ENCODE peak calls at places on chromosomes 7 and 10, in ten cellular contexts. N, Z, Q, B, R, F, O, L, U and C are unnamed samples.

GRCh38 chr10:69654376-69654775 is 24.3 kb downstream of the FAM241B start:
- DNase-seq in N (no peak), Z (no peak), Q (no peak), B (no peak), R (no peak), F (no peak), O (no peak), L (no peak), U (no peak), C (no peak)

GRCh38 chr7:94050046-94050445 is 45.9 kb upstream of the BET1 start:
- DNase-seq in N (no peak), Z (peak), Q (no peak), B (no peak), R (no peak), F (no peak), O (no peak), L (no peak), U (no peak), C (no peak)

GRCh38 chr7:151081170-151082101 is 827 bp upstream of the FASTK start:
- DNase-seq in N (no peak), Z (no peak), Q (peak), B (no peak), R (peak), F (peak), O (no peak), L (peak), U (peak), C (no peak)

GRCh38 chr7:258476-259190 is 31.3 kb upstream of the FOXL3 start:
- DNase-seq in N (no peak), Z (no peak), Q (peak), B (no peak), R (no peak), F (no peak), O (no peak), L (peak), U (no peak), C (no peak)

GRCh38 chr7:75905785-75906604 is 9.0 kb upstream of the POR start:
- DNase-seq in N (no peak), Z (peak), Q (peak), B (peak), R (peak), F (peak), O (peak), L (peak), U (peak), C (peak)

GRCh38 chr7:93315896-93316295 is 83.7 kb downstream of the VPS50 start:
- DNase-seq in N (no peak), Z (no peak), Q (no peak), B (no peak), R (no peak), F (no peak), O (no peak), L (no peak), U (no peak), C (peak)

GRCh38 chr10:119198438-119198837 is 8.9 kb upstream of the GRK5 start:
- DNase-seq in N (no peak), Z (no peak), Q (no peak), B (no peak), R (no peak), F (peak), O (no peak), L (no peak), U (no peak), C (no peak)

GRCh38 chr7:74294191-74294998 is 5.2 kb downstream of the CLIP2 start:
- DNase-seq in N (no peak), Z (no peak), Q (no peak), B (no peak), R (no peak), F (peak), O (peak), L (no peak), U (no peak), C (peak)

GRCh38 chr10:92068900-92069299 is 145.3 kb downstream of the BTAF1 start:
- DNase-seq in N (no peak), Z (no peak), Q (no peak), B (no peak), R (no peak), F (peak), O (no peak), L (no peak), U (no peak), C (no peak)

GRCh38 chr7:133510326-133511055 is 257.6 kb downstream of the EXOC4 start:
- DNase-seq in N (no peak), Z (no peak), Q (no peak), B (no peak), R (peak), F (peak), O (no peak), L (no peak), U (no peak), C (peak)

GRCh38 chr10:75086278-75086934 is 25.1 kb upstream of the SAMD8 start:
- DNase-seq in N (no peak), Z (no peak), Q (no peak), B (no peak), R (no peak), F (no peak), O (no peak), L (no peak), U (no peak), C (no peak)

GRCh38 chr10:119190353-119190752 is 11.7 kb upstream of the PRDX3 start:
- DNase-seq in N (peak), Z (no peak), Q (no peak), B (peak), R (peak), F (peak), O (no peak), L (no peak), U (no peak), C (peak)

GRCh38 chr7:44064791-44065430 is 456 bp downstream of the PGAM2 start:
- DNase-seq in N (no peak), Z (peak), Q (no peak), B (no peak), R (no peak), F (no peak), O (no peak), L (peak), U (no peak), C (no peak)

GRCh38 chr10:89532476-89532875 is 2.9 kb downstream of the SLC16A12 start:
- DNase-seq in N (no peak), Z (no peak), Q (no peak), B (no peak), R (no peak), F (peak), O (no peak), L (no peak), U (no peak), C (no peak)

GRCh38 chr7:5636914-5637313 is 144.5 kb downstream of the RNF216 start:
- DNase-seq in N (peak), Z (peak), Q (peak), B (peak), R (no peak), F (peak), O (peak), L (peak), U (no peak), C (peak)

GRCh38 chr7:153400735-153401593 is 641.4 kb downstream of the ACTR3B start:
- DNase-seq in N (no peak), Z (no peak), Q (no peak), B (no peak), R (no peak), F (no peak), O (no peak), L (no peak), U (no peak), C (no peak)

DNA sequence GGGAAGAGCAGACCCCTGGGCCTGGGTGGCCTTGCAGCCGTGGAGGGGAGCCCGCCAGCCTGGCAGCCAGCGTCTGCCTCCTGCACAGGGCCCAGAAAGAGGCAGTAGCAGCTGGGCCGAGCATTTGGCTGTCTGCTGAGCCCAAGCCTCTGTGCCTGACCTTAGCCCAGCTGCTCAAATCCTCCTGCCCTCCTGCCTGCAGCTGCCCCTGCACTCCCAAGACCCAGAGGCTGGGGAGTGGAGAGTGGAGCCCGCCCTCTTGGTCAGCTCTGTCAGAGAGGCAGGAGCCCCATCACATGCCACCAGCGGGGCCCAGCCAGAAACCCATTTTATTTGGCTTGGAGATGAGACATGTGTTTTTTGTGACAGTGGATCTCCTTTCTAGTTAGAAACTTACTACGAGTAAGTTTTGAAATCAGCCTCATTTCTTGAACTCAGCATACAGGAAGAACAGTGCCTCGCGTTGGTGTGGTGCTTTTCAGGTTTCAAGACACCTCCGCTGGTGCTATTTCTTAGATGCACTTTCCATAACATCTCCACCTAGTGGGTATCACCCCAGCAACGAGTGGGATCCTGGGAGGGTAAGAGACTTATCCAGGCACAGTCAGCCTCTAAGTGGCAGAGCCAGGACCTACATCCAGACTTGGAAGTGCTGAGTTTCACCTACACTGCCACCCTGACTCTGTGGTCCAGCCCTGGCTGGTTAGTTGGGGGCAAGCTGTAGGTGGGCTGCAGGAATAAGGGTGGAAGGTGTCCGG is 477.1 kb downstream of the RPS24 start:
- DNase-seq in N (no peak), Z (peak), Q (no peak), B (no peak), R (peak), F (no peak), O (no peak), L (peak), U (no peak), C (no peak)
- TF ChIP-seq CTCF in N (no peak), Z (no peak), Q (no peak), B (no peak), R (no peak), F (no peak), O (no peak), L (no peak), U (no peak), C (no peak)

GRCh38 chr7:22357311-22358175 is 589 bp upstream of the RAPGEF5 start:
- DNase-seq in N (peak), Z (no peak), Q (peak), B (no peak), R (peak), F (no peak), O (no peak), L (no peak), U (no peak), C (no peak)
- H3K4me3 ChIP-seq in N (peak), Z (peak), Q (no peak), B (peak), R (peak), F (no peak), O (peak), L (peak), U (peak), C (peak)

DNA sequence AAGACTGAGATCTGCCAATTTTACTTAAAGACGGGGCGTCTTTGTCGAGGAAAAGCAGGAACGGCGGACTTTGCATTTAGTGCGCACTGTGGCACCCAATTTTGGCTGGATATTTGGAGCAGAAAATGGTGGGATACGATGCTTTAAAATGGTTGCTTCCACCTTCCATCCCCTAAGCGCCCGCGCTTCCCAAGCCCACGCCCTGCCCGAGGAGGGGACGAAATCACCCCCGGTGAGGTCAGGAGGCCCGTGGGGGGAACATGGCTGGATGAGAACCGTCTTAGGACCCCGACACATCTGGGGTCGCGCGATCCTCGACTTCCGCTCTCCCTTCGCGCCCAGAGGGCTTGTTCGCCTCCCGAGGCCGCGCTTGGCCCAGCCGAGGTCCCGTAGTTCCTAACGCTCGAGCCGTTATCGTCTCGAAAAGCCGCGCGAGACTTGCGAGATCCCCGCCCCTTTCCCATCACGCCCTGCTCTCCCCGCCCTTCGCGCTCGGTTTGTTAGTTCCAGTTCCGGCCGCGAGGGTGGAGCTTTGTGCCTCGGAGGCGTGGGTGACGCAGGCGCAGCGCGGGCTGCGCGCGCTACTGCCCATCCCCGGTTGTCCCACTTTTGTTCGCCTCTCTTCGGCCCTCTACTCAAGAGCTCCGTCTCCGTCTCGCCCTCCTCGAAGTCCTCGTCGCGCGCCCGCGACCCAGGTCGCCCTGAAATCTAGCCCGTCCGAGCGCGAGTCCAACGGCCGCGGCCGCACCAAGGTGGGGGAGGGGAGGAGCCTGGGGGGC is at the start of gene SRRT:
- DNase-seq in N (peak), Z (peak), Q (peak), B (peak), R (peak), F (peak), O (peak), L (peak), U (peak), C (peak)
- TF ChIP-seq CTCF in N (peak), Z (peak), Q (peak), B (peak), R (peak), F (peak), O (peak), L (peak), U (peak), C (peak)

DNA sequence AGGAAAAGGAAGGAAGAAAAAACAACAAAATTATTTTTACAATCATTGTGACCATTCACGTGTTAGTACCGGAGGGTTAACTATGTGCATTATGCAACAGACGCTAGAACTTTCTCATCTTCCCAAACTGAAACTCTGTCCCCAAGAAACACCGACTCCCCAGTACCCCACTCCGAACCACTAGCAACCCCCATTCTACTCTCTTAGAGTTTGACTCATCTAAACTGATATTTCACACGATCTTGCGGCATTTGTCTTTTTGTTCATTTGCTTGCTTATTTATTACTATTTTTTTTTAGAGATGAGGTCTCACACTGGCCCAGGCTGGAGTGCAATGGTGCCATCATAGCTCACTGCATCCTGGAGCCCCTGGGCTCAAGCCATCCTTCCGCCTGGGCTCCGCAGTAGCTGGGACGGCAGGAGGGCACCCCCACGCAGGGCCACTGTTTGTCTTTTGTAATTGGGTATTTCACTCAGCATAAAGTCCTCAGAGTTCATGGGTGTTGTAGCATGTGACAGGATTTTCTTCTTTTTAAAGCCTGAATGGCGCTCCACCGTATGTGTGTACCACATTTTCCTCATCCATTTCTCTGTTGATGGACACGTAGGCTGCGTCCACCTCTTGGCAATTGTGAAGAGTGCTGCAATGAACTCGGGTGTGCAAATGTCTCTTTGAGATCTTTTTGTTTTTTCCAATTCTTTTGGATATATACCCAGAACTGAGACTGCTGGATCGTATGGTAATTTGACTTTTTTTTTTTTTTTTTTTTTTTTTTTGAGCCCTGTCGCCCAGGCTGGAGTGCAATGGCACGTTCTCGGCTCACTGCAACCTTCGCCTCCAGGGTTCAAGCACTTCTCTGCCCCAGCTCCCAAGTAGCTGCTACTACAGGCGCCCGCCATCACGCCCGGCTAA is 9.5 kb downstream of the MNX1 start:
- DNase-seq in N (no peak), Z (no peak), Q (no peak), B (no peak), R (no peak), F (no peak), O (no peak), L (no peak), U (no peak), C (no peak)
- H3K4me3 ChIP-seq in N (no peak), Z (peak), Q (peak), B (no peak), R (peak), F (no peak), O (peak), L (peak), U (peak), C (peak)

DNA sequence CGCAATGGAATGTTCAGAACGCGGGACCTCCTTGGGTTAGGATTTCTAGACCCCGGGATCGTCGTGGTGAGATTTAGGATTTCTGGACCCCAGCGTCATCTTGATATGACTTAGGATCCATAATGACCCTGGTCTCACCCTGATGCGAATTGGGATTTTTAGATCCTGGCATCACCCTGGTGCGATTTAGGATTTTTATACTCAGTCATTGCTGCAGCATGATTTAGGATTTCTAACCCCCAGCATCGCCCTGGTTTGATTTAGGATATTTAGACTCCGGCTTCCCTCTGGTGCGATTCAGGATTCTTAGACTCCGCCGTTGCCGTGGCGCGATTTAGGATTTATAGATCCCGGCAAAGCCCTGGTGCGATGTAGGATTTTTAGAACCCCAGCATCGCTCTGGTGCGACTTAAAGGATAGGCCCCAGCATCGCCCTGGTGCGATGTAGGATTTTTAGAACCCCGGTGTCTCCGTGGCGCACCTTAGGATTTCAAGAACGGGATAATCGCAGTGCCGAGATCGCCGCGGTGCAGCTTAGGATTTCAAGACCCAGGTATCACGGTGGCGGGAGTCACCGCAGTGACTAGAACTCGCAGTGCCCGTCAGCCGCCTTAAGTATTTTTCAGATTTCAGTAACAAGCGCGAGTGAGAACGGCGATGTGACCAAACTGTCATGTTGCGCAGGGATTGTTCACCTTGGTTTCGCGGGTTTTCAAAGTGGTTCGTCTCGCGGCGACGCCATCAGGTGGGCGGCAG is 812 bp downstream of the MEST start:
- DNase-seq in N (no peak), Z (no peak), Q (no peak), B (no peak), R (no peak), F (no peak), O (no peak), L (no peak), U (no peak), C (no peak)
- TF ChIP-seq CTCF in N (no peak), Z (no peak), Q (no peak), B (no peak), R (no peak), F (no peak), O (no peak), L (no peak), U (no peak), C (no peak)

DNA sequence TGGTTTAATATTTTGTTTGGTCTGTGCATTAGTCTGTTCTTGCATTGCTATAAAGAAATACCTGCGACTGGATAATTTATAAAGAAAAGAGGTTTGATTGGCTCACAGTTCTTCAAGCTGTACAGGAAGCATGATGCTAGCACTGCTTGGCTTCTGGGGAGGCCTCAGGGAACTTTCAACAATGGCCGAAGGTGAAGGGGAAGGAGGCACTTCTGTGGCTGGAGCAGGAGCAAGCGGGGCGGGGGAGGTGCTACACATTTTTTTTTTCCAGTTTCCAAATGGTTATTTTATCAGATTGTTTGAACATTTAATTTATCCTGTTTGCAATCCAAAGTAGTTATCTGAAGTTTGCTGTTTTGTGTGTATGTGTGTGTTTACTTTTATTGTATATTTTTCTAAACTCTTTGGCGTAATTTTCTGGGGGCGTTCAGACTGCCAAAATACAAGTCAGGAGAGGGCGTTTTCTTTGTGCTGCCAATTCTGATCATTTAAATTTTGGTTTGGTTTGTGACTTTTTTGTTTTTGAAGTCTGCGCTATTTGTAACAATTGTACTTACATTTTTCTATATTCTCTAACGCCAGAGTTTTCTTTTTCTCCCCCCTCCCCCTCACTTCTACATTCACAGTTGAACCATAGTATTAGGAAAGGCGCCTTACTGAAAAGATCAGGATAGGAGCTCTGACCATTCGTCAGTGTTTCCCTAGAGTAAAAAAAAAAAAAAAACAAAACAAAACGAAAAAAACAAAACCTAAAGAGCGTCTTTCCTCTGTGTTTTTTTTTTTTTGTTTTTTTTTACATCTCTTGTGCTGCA is 58.5 kb downstream of the ZNF783 start:
- DNase-seq in N (no peak), Z (no peak), Q (no peak), B (no peak), R (no peak), F (peak), O (no peak), L (no peak), U (no peak), C (no peak)
- H3K4me3 ChIP-seq in N (no peak), Z (peak), Q (no peak), B (no peak), R (no peak), F (peak), O (no peak), L (no peak), U (no peak), C (no peak)